ENCODE peak calls at places on chromosome 12, in five cellular contexts. W, D, H, O and B are unnamed samples.

GRCh38 chr12:57101892-57102695 is 9.1 kb downstream of the STAT6 start:
- DNase-seq in W (no peak), D (no peak), H (no peak), O (no peak), B (peak)

GRCh38 chr12:114686421-114687268 is 2.7 kb upstream of the TBX3 start:
- DNase-seq in W (no peak), D (peak), H (no peak), O (no peak), B (peak)

GRCh38 chr12:62247242-62247641 is 13.0 kb upstream of the USP15 start:
- DNase-seq in W (no peak), D (no peak), H (no peak), O (no peak), B (no peak)

GRCh38 chr12:31002999-31003398 is 70.7 kb upstream of the DDX11 start:
- DNase-seq in W (no peak), D (no peak), H (peak), O (no peak), B (peak)

GRCh38 chr12:203462-204260 is 10.3 kb downstream of the SLC6A12 start:
- DNase-seq in W (peak), D (peak), H (no peak), O (no peak), B (no peak)

GRCh38 chr12:124938606-124939427 is 24.4 kb upstream of the UBC start:
- DNase-seq in W (peak), D (peak), H (peak), O (peak), B (peak)

GRCh38 chr12:31526158-31526546 is 64.8 kb downstream of the DENND5B start:
- DNase-seq in W (no peak), D (no peak), H (no peak), O (no peak), B (no peak)

GRCh38 chr12:76480800-76481199 is 78.8 kb downstream of the OSBPL8 start:
- DNase-seq in W (no peak), D (no peak), H (no peak), O (no peak), B (no peak)

GRCh38 chr12:129964826-129965457 is 61.1 kb upstream of the TMEM132D start:
- DNase-seq in W (no peak), D (no peak), H (no peak), O (no peak), B (no peak)

GRCh38 chr12:6341439-6342139 is at the start of gene TNFRSF1A:
- DNase-seq in W (no peak), D (no peak), H (peak), O (no peak), B (peak)

GRCh38 chr12:19998968-19999792 is 369.2 kb upstream of the PDE3A start:
- DNase-seq in W (no peak), D (no peak), H (no peak), O (no peak), B (no peak)
- TF ChIP-seq CTCF in W (no peak), D (no peak), H (no peak), O (no peak), B (no peak)

DNA sequence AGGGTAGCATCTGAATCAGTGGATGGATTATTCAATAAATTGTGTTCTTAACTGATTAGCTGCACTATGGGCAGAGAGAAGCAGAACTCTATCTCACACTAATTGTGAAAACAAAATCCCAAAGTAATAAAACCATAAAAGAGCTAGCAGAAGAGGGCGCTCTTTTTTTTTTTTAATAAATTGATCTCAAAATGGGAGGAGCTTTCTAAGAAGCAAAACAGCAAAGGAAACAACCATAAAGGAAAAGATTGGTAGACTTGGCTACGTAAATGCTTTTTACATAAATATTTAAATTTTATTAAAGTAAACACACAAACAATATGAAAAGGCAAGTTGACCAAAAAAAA is 1.5 kb upstream of the TM7SF3 start:
- DNase-seq in W (no peak), D (no peak), H (peak), O (no peak), B (peak)
- TF ChIP-seq CTCF in W (peak), D (peak), H (peak), O (peak), B (peak)

GRCh38 chr12:53443955-53444354 is 2.4 kb downstream of the PRR13 start:
- DNase-seq in W (no peak), D (no peak), H (no peak), O (no peak), B (no peak)

DNA sequence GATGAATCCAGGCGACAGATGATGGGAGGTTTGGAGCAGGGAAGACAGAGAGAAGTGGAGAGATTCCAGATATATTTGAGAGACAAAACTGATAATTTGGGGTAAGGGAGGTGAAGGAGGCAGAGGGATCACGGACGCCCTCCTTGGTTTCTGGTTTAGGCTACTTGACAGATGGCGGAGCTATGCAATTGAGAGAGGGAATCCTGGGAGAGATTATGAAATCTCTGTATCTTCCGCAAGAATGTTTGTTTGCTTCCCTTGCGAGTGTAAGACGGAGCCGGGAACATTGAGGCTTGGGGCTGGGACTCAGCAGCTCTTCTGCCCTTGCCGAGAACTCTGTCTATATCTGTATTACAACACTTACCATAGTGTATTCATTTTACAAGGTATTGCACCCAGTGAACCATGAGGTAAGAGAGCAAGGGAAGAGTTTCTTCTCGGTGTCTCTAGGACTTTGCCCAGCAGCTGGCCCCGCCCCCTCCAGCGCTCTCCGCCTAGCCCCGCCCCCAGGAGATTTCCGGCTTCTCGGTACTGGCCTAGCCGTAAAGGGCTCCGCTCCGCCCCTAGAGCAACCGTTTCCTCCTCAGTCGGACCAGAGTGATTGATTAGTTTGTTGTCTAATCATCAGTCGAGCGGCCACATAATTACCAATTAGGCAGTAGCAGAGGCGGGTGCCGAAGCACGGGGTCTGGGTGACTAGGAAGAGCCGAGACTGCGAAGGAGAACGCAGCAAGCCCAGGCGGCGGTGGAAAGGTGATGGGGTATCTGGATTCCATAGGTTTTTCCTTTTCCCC is at the start of gene PRR13:
- DNase-seq in W (peak), D (peak), H (peak), O (peak), B (peak)
- TF ChIP-seq CTCF in W (peak), D (no peak), H (no peak), O (no peak), B (no peak)

DNA sequence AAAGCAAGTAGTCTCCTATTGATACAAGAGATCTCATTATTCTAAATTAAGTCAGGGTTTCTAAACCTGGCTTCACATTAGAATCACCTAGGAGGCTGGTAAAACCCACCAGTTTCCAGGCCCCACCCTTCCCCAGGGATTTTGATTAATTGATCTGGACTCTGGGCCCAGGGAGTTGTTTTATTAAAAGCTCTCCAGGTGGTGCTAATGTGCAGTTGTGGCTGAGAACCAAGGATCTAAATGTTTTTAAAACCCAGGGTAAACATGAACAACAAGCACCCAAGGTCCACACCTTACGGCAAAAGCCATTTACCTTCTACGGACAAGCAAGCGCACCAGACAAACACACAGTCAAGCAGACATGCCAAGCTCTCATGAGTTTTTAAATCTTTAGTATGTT is 73.9 kb downstream of the SLC2A13 start:
- DNase-seq in W (no peak), D (no peak), H (no peak), O (no peak), B (no peak)
- TF ChIP-seq CTCF in W (no peak), D (no peak), H (no peak), O (no peak), B (no peak)

DNA sequence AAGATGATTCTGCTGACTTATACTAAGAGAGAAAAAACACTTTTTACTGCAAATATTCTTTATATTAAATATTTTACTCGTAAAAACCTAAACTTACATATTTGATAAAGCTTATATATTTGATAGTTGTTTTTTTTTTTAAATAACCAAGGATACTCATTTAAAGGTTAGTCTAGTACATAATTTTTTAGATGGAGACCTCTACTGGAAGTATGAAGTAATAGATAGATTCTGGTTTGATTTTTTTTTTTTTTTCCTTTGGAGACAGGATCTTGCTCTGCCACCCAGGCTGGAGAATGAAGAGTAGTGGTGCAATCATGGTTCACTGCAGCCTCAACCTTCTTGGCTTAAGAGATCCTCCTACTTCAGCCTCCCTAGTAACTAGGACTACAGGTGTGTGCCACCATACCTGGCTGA is 16.4 kb downstream of the ARID2 start:
- DNase-seq in W (no peak), D (no peak), H (peak), O (no peak), B (peak)
- TF ChIP-seq CTCF in W (peak), D (no peak), H (no peak), O (no peak), B (peak)

GRCh38 chr12:83826112-83826511 is 1086.5 kb downstream of the SLC6A15 start:
- DNase-seq in W (no peak), D (peak), H (no peak), O (no peak), B (peak)
- TF ChIP-seq CTCF in W (peak), D (peak), H (peak), O (peak), B (peak)

DNA sequence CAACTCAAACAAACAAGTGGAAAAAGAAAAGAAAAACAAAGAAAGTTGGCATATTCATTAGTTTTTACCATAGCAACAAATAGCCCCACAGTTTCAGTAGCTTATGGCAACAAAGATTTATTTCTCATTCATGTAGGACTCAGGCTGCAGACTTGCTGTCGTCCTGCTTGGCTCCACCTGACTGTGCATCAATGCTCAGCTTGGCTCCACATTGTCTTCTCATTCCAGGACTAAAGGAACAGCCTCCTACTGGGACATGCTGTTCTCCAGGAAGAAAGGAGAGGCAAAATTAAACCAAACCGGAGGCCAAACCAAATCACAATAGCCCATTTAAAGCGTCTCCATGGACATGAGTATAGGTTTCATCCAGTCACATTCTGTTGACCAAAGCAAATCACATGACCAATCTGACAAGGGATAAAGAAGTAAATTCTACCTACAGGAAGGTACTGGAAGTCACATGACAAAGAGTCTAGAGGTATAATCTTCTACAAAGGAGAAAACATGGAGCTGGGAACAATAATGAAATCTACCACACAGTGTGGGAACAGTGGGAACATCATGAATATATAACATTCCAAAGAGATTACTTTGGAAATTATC is 222.5 kb downstream of the PIK3C2G start:
- DNase-seq in W (no peak), D (no peak), H (no peak), O (no peak), B (no peak)
- TF ChIP-seq CTCF in W (no peak), D (no peak), H (no peak), O (no peak), B (no peak)